ENCODE peak calls at places on chromosomes 13 and 19, in four cellular contexts. One of them, this sample, is unnamed.

GRCh38 chr19:15782211-15782610 is 5.2 kb upstream of the OR10H5 start:
- DNase-seq in stromal cell of bone marrow: no peak
- DNase-seq in T-helper 9 cell: no peak
- DNase-seq in activated T-helper 1 cell treated with anti-CD3 and anti-CD28 coated beads, Interleukin-12 subunit alpha, Interleukin-12 subunit beta, Interleukin-2, Interleukin-4 antibody, amounts not matched to agents 30 ng/mL and 10 ng/mL and 1 ng/mL, durations not matched to agents 14 hours and 24 hours and 36 hours: no peak
- DNase-seq in this sample: no peak

GRCh38 chr13:101799196-101799595 is 346.7 kb downstream of the ITGBL1 start:
- DNase-seq in T-helper 9 cell: no peak
- DNase-seq in stromal cell of bone marrow: no peak
- DNase-seq in activated T-helper 1 cell treated with anti-CD3 and anti-CD28 coated beads, Interleukin-12 subunit alpha, Interleukin-12 subunit beta, Interleukin-2, Interleukin-4 antibody, amounts not matched to agents 30 ng/mL and 10 ng/mL and 1 ng/mL, durations not matched to agents 14 hours and 24 hours and 36 hours: no peak
- DNase-seq in this sample: no peak

GRCh38 chr13:23319915-23320224 is 113.6 kb downstream of the SACS start:
- DNase-seq in activated T-helper 1 cell treated with anti-CD3 and anti-CD28 coated beads, Interleukin-12 subunit alpha, Interleukin-12 subunit beta, Interleukin-2, Interleukin-4 antibody, amounts not matched to agents 30 ng/mL and 10 ng/mL and 1 ng/mL, durations not matched to agents 14 hours and 24 hours and 36 hours: no peak
- DNase-seq in stromal cell of bone marrow: no peak
- DNase-seq in T-helper 9 cell: no peak
- DNase-seq in this sample: no peak

GRCh38 chr19:49779731-49780578 is 13.2 kb downstream of the AP2A1 start:
- DNase-seq in stromal cell of bone marrow: no peak
- DNase-seq in activated T-helper 1 cell treated with anti-CD3 and anti-CD28 coated beads, Interleukin-12 subunit alpha, Interleukin-12 subunit beta, Interleukin-2, Interleukin-4 antibody, amounts not matched to agents 30 ng/mL and 10 ng/mL and 1 ng/mL, durations not matched to agents 14 hours and 24 hours and 36 hours: no peak
- DNase-seq in T-helper 9 cell: no peak
- DNase-seq in this sample: no peak

GRCh38 chr19:50500753-50501151 is 10.2 kb downstream of the JOSD2 start:
- DNase-seq in stromal cell of bone marrow: no peak
- DNase-seq in activated T-helper 1 cell treated with anti-CD3 and anti-CD28 coated beads, Interleukin-12 subunit alpha, Interleukin-12 subunit beta, Interleukin-2, Interleukin-4 antibody, amounts not matched to agents 30 ng/mL and 10 ng/mL and 1 ng/mL, durations not matched to agents 14 hours and 24 hours and 36 hours: no peak
- DNase-seq in T-helper 9 cell: no peak
- DNase-seq in this sample: no peak

GRCh38 chr13:107202371-107203023 is 634.6 kb upstream of the ARGLU1 start:
- DNase-seq in T-helper 9 cell: no peak
- DNase-seq in activated T-helper 1 cell treated with anti-CD3 and anti-CD28 coated beads, Interleukin-12 subunit alpha, Interleukin-12 subunit beta, Interleukin-2, Interleukin-4 antibody, amounts not matched to agents 30 ng/mL and 10 ng/mL and 1 ng/mL, durations not matched to agents 14 hours and 24 hours and 36 hours: no peak
- DNase-seq in stromal cell of bone marrow: no peak
- DNase-seq in this sample: no peak

GRCh38 chr19:7450243-7451223 is 38.3 kb downstream of the PEX11G start:
- DNase-seq in T-helper 9 cell: no peak
- DNase-seq in stromal cell of bone marrow: no peak
- DNase-seq in activated T-helper 1 cell treated with anti-CD3 and anti-CD28 coated beads, Interleukin-12 subunit alpha, Interleukin-12 subunit beta, Interleukin-2, Interleukin-4 antibody, amounts not matched to agents 30 ng/mL and 10 ng/mL and 1 ng/mL, durations not matched to agents 14 hours and 24 hours and 36 hours: no peak
- DNase-seq in this sample: no peak

GRCh38 chr19:29528350-29528945 is 2.7 kb downstream of the VSTM2B start:
- DNase-seq in activated T-helper 1 cell treated with anti-CD3 and anti-CD28 coated beads, Interleukin-12 subunit alpha, Interleukin-12 subunit beta, Interleukin-2, Interleukin-4 antibody, amounts not matched to agents 30 ng/mL and 10 ng/mL and 1 ng/mL, durations not matched to agents 14 hours and 24 hours and 36 hours: peak; percentile 62
- DNase-seq in stromal cell of bone marrow: peak; percentile 18
- DNase-seq in T-helper 9 cell: peak; percentile 16
- DNase-seq in this sample: peak; percentile 62

GRCh38 chr19:5445667-5446066 is 9.6 kb upstream of the ZNRF4 start:
- DNase-seq in T-helper 9 cell: no peak
- DNase-seq in activated T-helper 1 cell treated with anti-CD3 and anti-CD28 coated beads, Interleukin-12 subunit alpha, Interleukin-12 subunit beta, Interleukin-2, Interleukin-4 antibody, amounts not matched to agents 30 ng/mL and 10 ng/mL and 1 ng/mL, durations not matched to agents 14 hours and 24 hours and 36 hours: no peak
- DNase-seq in stromal cell of bone marrow: no peak
- DNase-seq in this sample: no peak

GRCh38 chr13:26681036-26681435 is 79.5 kb downstream of the GPR12 start:
- DNase-seq in stromal cell of bone marrow: no peak
- DNase-seq in T-helper 9 cell: no peak
- DNase-seq in activated T-helper 1 cell treated with anti-CD3 and anti-CD28 coated beads, Interleukin-12 subunit alpha, Interleukin-12 subunit beta, Interleukin-2, Interleukin-4 antibody, amounts not matched to agents 30 ng/mL and 10 ng/mL and 1 ng/mL, durations not matched to agents 14 hours and 24 hours and 36 hours: no peak
- DNase-seq in this sample: no peak

GRCh38 chr19:7506385-7507328 is 9.2 kb upstream of the ZNF358 start:
- DNase-seq in T-helper 9 cell: no peak
- DNase-seq in activated T-helper 1 cell treated with anti-CD3 and anti-CD28 coated beads, Interleukin-12 subunit alpha, Interleukin-12 subunit beta, Interleukin-2, Interleukin-4 antibody, amounts not matched to agents 30 ng/mL and 10 ng/mL and 1 ng/mL, durations not matched to agents 14 hours and 24 hours and 36 hours: peak; percentile 33
- DNase-seq in stromal cell of bone marrow: peak; percentile 47
- DNase-seq in this sample: peak; percentile 51

GRCh38 chr19:40982594-40983101 is 8.4 kb upstream of the CYP2B6 start:
- DNase-seq in T-helper 9 cell: no peak
- DNase-seq in stromal cell of bone marrow: peak; percentile 9
- DNase-seq in activated T-helper 1 cell treated with anti-CD3 and anti-CD28 coated beads, Interleukin-12 subunit alpha, Interleukin-12 subunit beta, Interleukin-2, Interleukin-4 antibody, amounts not matched to agents 30 ng/mL and 10 ng/mL and 1 ng/mL, durations not matched to agents 14 hours and 24 hours and 36 hours: no peak
- DNase-seq in this sample: no peak

GRCh38 chr13:40186041-40186440 is 480.4 kb downstream of the FOXO1 start:
- DNase-seq in activated T-helper 1 cell treated with anti-CD3 and anti-CD28 coated beads, Interleukin-12 subunit alpha, Interleukin-12 subunit beta, Interleukin-2, Interleukin-4 antibody, amounts not matched to agents 30 ng/mL and 10 ng/mL and 1 ng/mL, durations not matched to agents 14 hours and 24 hours and 36 hours: no peak
- DNase-seq in T-helper 9 cell: no peak
- DNase-seq in stromal cell of bone marrow: no peak
- DNase-seq in this sample: no peak

GRCh38 chr13:40127925-40128324 is 472.5 kb downstream of the COG6 start:
- DNase-seq in activated T-helper 1 cell treated with anti-CD3 and anti-CD28 coated beads, Interleukin-12 subunit alpha, Interleukin-12 subunit beta, Interleukin-2, Interleukin-4 antibody, amounts not matched to agents 30 ng/mL and 10 ng/mL and 1 ng/mL, durations not matched to agents 14 hours and 24 hours and 36 hours: no peak
- DNase-seq in T-helper 9 cell: no peak
- DNase-seq in stromal cell of bone marrow: no peak
- DNase-seq in this sample: no peak

GRCh38 chr13:45142440-45143345 is 22.4 kb downstream of the GTF2F2 start:
- DNase-seq in T-helper 9 cell: no peak
- DNase-seq in stromal cell of bone marrow: no peak
- DNase-seq in activated T-helper 1 cell treated with anti-CD3 and anti-CD28 coated beads, Interleukin-12 subunit alpha, Interleukin-12 subunit beta, Interleukin-2, Interleukin-4 antibody, amounts not matched to agents 30 ng/mL and 10 ng/mL and 1 ng/mL, durations not matched to agents 14 hours and 24 hours and 36 hours: no peak
- DNase-seq in this sample: no peak

GRCh38 chr19:8488351-8488750 is 14.1 kb downstream of the PRAM1 start:
- DNase-seq in activated T-helper 1 cell treated with anti-CD3 and anti-CD28 coated beads, Interleukin-12 subunit alpha, Interleukin-12 subunit beta, Interleukin-2, Interleukin-4 antibody, amounts not matched to agents 30 ng/mL and 10 ng/mL and 1 ng/mL, durations not matched to agents 14 hours and 24 hours and 36 hours: no peak
- DNase-seq in stromal cell of bone marrow: no peak
- DNase-seq in T-helper 9 cell: no peak
- DNase-seq in this sample: no peak

GRCh38 chr19:49114630-49115363 is 627 bp downstream of the LIN7B start:
- DNase-seq in T-helper 9 cell: no peak
- DNase-seq in activated T-helper 1 cell treated with anti-CD3 and anti-CD28 coated beads, Interleukin-12 subunit alpha, Interleukin-12 subunit beta, Interleukin-2, Interleukin-4 antibody, amounts not matched to agents 30 ng/mL and 10 ng/mL and 1 ng/mL, durations not matched to agents 14 hours and 24 hours and 36 hours: peak; percentile 42
- DNase-seq in stromal cell of bone marrow: peak; percentile 49
- DNase-seq in this sample: peak; percentile 40

GRCh38 chr19:6481541-6482342 is at the start of gene DENND1C:
- DNase-seq in stromal cell of bone marrow: no peak
- DNase-seq in T-helper 9 cell: peak; percentile 40
- DNase-seq in activated T-helper 1 cell treated with anti-CD3 and anti-CD28 coated beads, Interleukin-12 subunit alpha, Interleukin-12 subunit beta, Interleukin-2, Interleukin-4 antibody, amounts not matched to agents 30 ng/mL and 10 ng/mL and 1 ng/mL, durations not matched to agents 14 hours and 24 hours and 36 hours: peak; percentile 61
- DNase-seq in this sample: peak; percentile 60

GRCh38 chr13:81714513-81714912 is 1373.6 kb upstream of the SPRY2 start:
- DNase-seq in activated T-helper 1 cell treated with anti-CD3 and anti-CD28 coated beads, Interleukin-12 subunit alpha, Interleukin-12 subunit beta, Interleukin-2, Interleukin-4 antibody, amounts not matched to agents 30 ng/mL and 10 ng/mL and 1 ng/mL, durations not matched to agents 14 hours and 24 hours and 36 hours: no peak
- DNase-seq in stromal cell of bone marrow: no peak
- DNase-seq in T-helper 9 cell: no peak
- DNase-seq in this sample: no peak

GRCh38 chr13:72886272-72887062 is 104.5 kb downstream of the PIBF1 start:
- DNase-seq in activated T-helper 1 cell treated with anti-CD3 and anti-CD28 coated beads, Interleukin-12 subunit alpha, Interleukin-12 subunit beta, Interleukin-2, Interleukin-4 antibody, amounts not matched to agents 30 ng/mL and 10 ng/mL and 1 ng/mL, durations not matched to agents 14 hours and 24 hours and 36 hours: no peak
- DNase-seq in stromal cell of bone marrow: no peak
- DNase-seq in T-helper 9 cell: no peak
- DNase-seq in this sample: no peak

GRCh38 chr13:27595055-27595811 is 25.1 kb downstream of the LNX2 start:
- DNase-seq in T-helper 9 cell: no peak
- DNase-seq in activated T-helper 1 cell treated with anti-CD3 and anti-CD28 coated beads, Interleukin-12 subunit alpha, Interleukin-12 subunit beta, Interleukin-2, Interleukin-4 antibody, amounts not matched to agents 30 ng/mL and 10 ng/mL and 1 ng/mL, durations not matched to agents 14 hours and 24 hours and 36 hours: no peak
- DNase-seq in stromal cell of bone marrow: no peak
- DNase-seq in this sample: no peak

GRCh38 chr19:5786593-5787551 is 2.3 kb upstream of the PRR22 start:
- DNase-seq in stromal cell of bone marrow: no peak
- DNase-seq in T-helper 9 cell: no peak
- DNase-seq in activated T-helper 1 cell treated with anti-CD3 and anti-CD28 coated beads, Interleukin-12 subunit alpha, Interleukin-12 subunit beta, Interleukin-2, Interleukin-4 antibody, amounts not matched to agents 30 ng/mL and 10 ng/mL and 1 ng/mL, durations not matched to agents 14 hours and 24 hours and 36 hours: no peak
- DNase-seq in this sample: no peak

GRCh38 chr13:78609464-78610205 is 6.3 kb upstream of the POU4F1 start:
- DNase-seq in T-helper 9 cell: no peak
- DNase-seq in activated T-helper 1 cell treated with anti-CD3 and anti-CD28 coated beads, Interleukin-12 subunit alpha, Interleukin-12 subunit beta, Interleukin-2, Interleukin-4 antibody, amounts not matched to agents 30 ng/mL and 10 ng/mL and 1 ng/mL, durations not matched to agents 14 hours and 24 hours and 36 hours: no peak
- DNase-seq in stromal cell of bone marrow: no peak
- DNase-seq in this sample: no peak

GRCh38 chr13:66994097-66994496 is 236.0 kb downstream of the PCDH9 start:
- DNase-seq in activated T-helper 1 cell treated with anti-CD3 and anti-CD28 coated beads, Interleukin-12 subunit alpha, Interleukin-12 subunit beta, Interleukin-2, Interleukin-4 antibody, amounts not matched to agents 30 ng/mL and 10 ng/mL and 1 ng/mL, durations not matched to agents 14 hours and 24 hours and 36 hours: peak; percentile 0
- DNase-seq in stromal cell of bone marrow: peak; percentile 70
- DNase-seq in T-helper 9 cell: no peak
- DNase-seq in this sample: no peak

GRCh38 chr19:18657590-18658365 is 20.9 kb downstream of the KLHL26 start:
- DNase-seq in stromal cell of bone marrow: peak; percentile 56
- DNase-seq in activated T-helper 1 cell treated with anti-CD3 and anti-CD28 coated beads, Interleukin-12 subunit alpha, Interleukin-12 subunit beta, Interleukin-2, Interleukin-4 antibody, amounts not matched to agents 30 ng/mL and 10 ng/mL and 1 ng/mL, durations not matched to agents 14 hours and 24 hours and 36 hours: no peak
- DNase-seq in T-helper 9 cell: no peak
- DNase-seq in this sample: no peak

GRCh38 chr13:30338331-30338851 is 31.0 kb upstream of the KATNAL1 start:
- DNase-seq in T-helper 9 cell: no peak
- DNase-seq in stromal cell of bone marrow: no peak
- DNase-seq in activated T-helper 1 cell treated with anti-CD3 and anti-CD28 coated beads, Interleukin-12 subunit alpha, Interleukin-12 subunit beta, Interleukin-2, Interleukin-4 antibody, amounts not matched to agents 30 ng/mL and 10 ng/mL and 1 ng/mL, durations not matched to agents 14 hours and 24 hours and 36 hours: no peak
- DNase-seq in this sample: no peak

GRCh38 chr13:89520468-89520867 is 1827.0 kb upstream of the MIR17HG start:
- DNase-seq in activated T-helper 1 cell treated with anti-CD3 and anti-CD28 coated beads, Interleukin-12 subunit alpha, Interleukin-12 subunit beta, Interleukin-2, Interleukin-4 antibody, amounts not matched to agents 30 ng/mL and 10 ng/mL and 1 ng/mL, durations not matched to agents 14 hours and 24 hours and 36 hours: no peak
- DNase-seq in T-helper 9 cell: no peak
- DNase-seq in stromal cell of bone marrow: no peak
- DNase-seq in this sample: no peak

GRCh38 chr13:100182894-100183490 is 94.1 kb downstream of the PCCA start:
- DNase-seq in T-helper 9 cell: no peak
- DNase-seq in activated T-helper 1 cell treated with anti-CD3 and anti-CD28 coated beads, Interleukin-12 subunit alpha, Interleukin-12 subunit beta, Interleukin-2, Interleukin-4 antibody, amounts not matched to agents 30 ng/mL and 10 ng/mL and 1 ng/mL, durations not matched to agents 14 hours and 24 hours and 36 hours: no peak
- DNase-seq in stromal cell of bone marrow: no peak
- DNase-seq in this sample: no peak

GRCh38 chr13:50130686-50131051 is 115.4 kb downstream of the KCNRG start:
- DNase-seq in T-helper 9 cell: peak; percentile 12
- DNase-seq in stromal cell of bone marrow: peak; percentile 67
- DNase-seq in activated T-helper 1 cell treated with anti-CD3 and anti-CD28 coated beads, Interleukin-12 subunit alpha, Interleukin-12 subunit beta, Interleukin-2, Interleukin-4 antibody, amounts not matched to agents 30 ng/mL and 10 ng/mL and 1 ng/mL, durations not matched to agents 14 hours and 24 hours and 36 hours: no peak
- DNase-seq in this sample: no peak

GRCh38 chr13:98576963-98577822 is at the start of gene STK24:
- DNase-seq in activated T-helper 1 cell treated with anti-CD3 and anti-CD28 coated beads, Interleukin-12 subunit alpha, Interleukin-12 subunit beta, Interleukin-2, Interleukin-4 antibody, amounts not matched to agents 30 ng/mL and 10 ng/mL and 1 ng/mL, durations not matched to agents 14 hours and 24 hours and 36 hours: peak; percentile 66
- DNase-seq in stromal cell of bone marrow: peak; percentile 73
- DNase-seq in T-helper 9 cell: peak; percentile 52
- DNase-seq in this sample: peak; percentile 60

GRCh38 chr19:6417713-6418561 is 6.7 kb downstream of the KHSRP start:
- DNase-seq in stromal cell of bone marrow: no peak
- DNase-seq in activated T-helper 1 cell treated with anti-CD3 and anti-CD28 coated beads, Interleukin-12 subunit alpha, Interleukin-12 subunit beta, Interleukin-2, Interleukin-4 antibody, amounts not matched to agents 30 ng/mL and 10 ng/mL and 1 ng/mL, durations not matched to agents 14 hours and 24 hours and 36 hours: no peak
- DNase-seq in T-helper 9 cell: no peak
- DNase-seq in this sample: no peak

GRCh38 chr19:29505034-29505824 is 20.6 kb upstream of the VSTM2B start:
- DNase-seq in stromal cell of bone marrow: no peak
- DNase-seq in T-helper 9 cell: no peak
- DNase-seq in activated T-helper 1 cell treated with anti-CD3 and anti-CD28 coated beads, Interleukin-12 subunit alpha, Interleukin-12 subunit beta, Interleukin-2, Interleukin-4 antibody, amounts not matched to agents 30 ng/mL and 10 ng/mL and 1 ng/mL, durations not matched to agents 14 hours and 24 hours and 36 hours: no peak
- DNase-seq in this sample: no peak

GRCh38 chr13:73876323-73876722 is 257.9 kb downstream of the KLF12 start:
- DNase-seq in T-helper 9 cell: no peak
- DNase-seq in stromal cell of bone marrow: no peak
- DNase-seq in activated T-helper 1 cell treated with anti-CD3 and anti-CD28 coated beads, Interleukin-12 subunit alpha, Interleukin-12 subunit beta, Interleukin-2, Interleukin-4 antibody, amounts not matched to agents 30 ng/mL and 10 ng/mL and 1 ng/mL, durations not matched to agents 14 hours and 24 hours and 36 hours: no peak
- DNase-seq in this sample: no peak

GRCh38 chr19:50402544-50403301 is 16.0 kb upstream of the SPIB start:
- DNase-seq in T-helper 9 cell: no peak
- DNase-seq in activated T-helper 1 cell treated with anti-CD3 and anti-CD28 coated beads, Interleukin-12 subunit alpha, Interleukin-12 subunit beta, Interleukin-2, Interleukin-4 antibody, amounts not matched to agents 30 ng/mL and 10 ng/mL and 1 ng/mL, durations not matched to agents 14 hours and 24 hours and 36 hours: no peak
- DNase-seq in stromal cell of bone marrow: no peak
- DNase-seq in this sample: no peak

GRCh38 chr13:109150691-109151090 is 521.3 kb downstream of the MYO16 start:
- DNase-seq in activated T-helper 1 cell treated with anti-CD3 and anti-CD28 coated beads, Interleukin-12 subunit alpha, Interleukin-12 subunit beta, Interleukin-2, Interleukin-4 antibody, amounts not matched to agents 30 ng/mL and 10 ng/mL and 1 ng/mL, durations not matched to agents 14 hours and 24 hours and 36 hours: no peak
- DNase-seq in T-helper 9 cell: no peak
- DNase-seq in stromal cell of bone marrow: no peak
- DNase-seq in this sample: no peak

GRCh38 chr13:94121686-94122085 is 357.8 kb downstream of the DCT start:
- DNase-seq in activated T-helper 1 cell treated with anti-CD3 and anti-CD28 coated beads, Interleukin-12 subunit alpha, Interleukin-12 subunit beta, Interleukin-2, Interleukin-4 antibody, amounts not matched to agents 30 ng/mL and 10 ng/mL and 1 ng/mL, durations not matched to agents 14 hours and 24 hours and 36 hours: no peak
- DNase-seq in T-helper 9 cell: no peak
- DNase-seq in stromal cell of bone marrow: peak; percentile 22
- DNase-seq in this sample: no peak

This sample was measured in activated T-helper 2 cell treated with anti-CD3 and anti-CD28 coated beads, Interferon-gamma antibody, Interleukin-2, Interleukin-4, amounts not matched to agents 10 μg/mL and 5 μg/mL and 100 μg/mL, durations not matched to agents 14 hours and 24 hours and 36 hours.